ENCODE peak calls at places on chromosomes 7 and 10, in five cellular contexts. A is Panc1, J is lower lobe of right lung, V is H9, I is ovary. D is an unnamed sample.

GRCh38 chr10:103096130-103096529 is 96.9 kb downstream of the NT5C2 start:
- DNase-seq in A (no peak), J (no peak), V (no peak), I (no peak), D (no peak)

GRCh38 chr10:131722121-131722520 is 178.7 kb upstream of the PPP2R2D start:
- DNase-seq in A (no peak), J (no peak), V (no peak), I (no peak), D (no peak)

GRCh38 chr7:106518986-106519385 is 142.0 kb downstream of the CCDC71L start:
- DNase-seq in A (no peak), J (no peak), V (no peak), I (no peak), D (no peak)

GRCh38 chr7:105388373-105389089 is at the start of gene SRPK2:
- DNase-seq in A (no peak), J (peak), V (peak), I (peak), D (peak)

GRCh38 chr10:103592186-103593021 is 98.9 kb downstream of the NEURL1 start:
- DNase-seq in A (peak), J (no peak), V (peak), I (no peak), D (peak)

GRCh38 chr7:128904381-128905197 is 5.9 kb downstream of the KCP start:
- DNase-seq in A (peak), J (no peak), V (peak), I (no peak), D (peak)

GRCh38 chr10:26385443-26385842 is 52.7 kb upstream of the APBB1IP start:
- DNase-seq in A (no peak), J (no peak), V (no peak), I (no peak), D (no peak)

GRCh38 chr7:54187886-54188518 is 354.2 kb upstream of the VSTM2A start:
- DNase-seq in A (no peak), J (no peak), V (no peak), I (no peak), D (no peak)

GRCh38 chr10:93503075-93503474 is 6.7 kb downstream of the CEP55 start:
- DNase-seq in A (no peak), J (no peak), V (no peak), I (no peak), D (no peak)

GRCh38 chr10:78413294-78414055 is 379.8 kb downstream of the RPS24 start:
- DNase-seq in A (no peak), J (no peak), V (peak), I (no peak), D (no peak)

GRCh38 chr10:69640196-69640980 is 10.3 kb downstream of the FAM241B start:
- DNase-seq in A (no peak), J (no peak), V (no peak), I (no peak), D (no peak)

GRCh38 chr10:63670291-63670898 is 149.2 kb downstream of the REEP3 start:
- DNase-seq in A (no peak), J (no peak), V (peak), I (no peak), D (no peak)

GRCh38 chr10:122590158-122590557 is 29.6 kb downstream of the DMBT1 start:
- DNase-seq in A (no peak), J (no peak), V (no peak), I (no peak), D (no peak)

GRCh38 chr10:11824825-11825224 is 1.7 kb downstream of the PROSER2 start:
- DNase-seq in A (no peak), J (no peak), V (no peak), I (no peak), D (no peak)

DNA sequence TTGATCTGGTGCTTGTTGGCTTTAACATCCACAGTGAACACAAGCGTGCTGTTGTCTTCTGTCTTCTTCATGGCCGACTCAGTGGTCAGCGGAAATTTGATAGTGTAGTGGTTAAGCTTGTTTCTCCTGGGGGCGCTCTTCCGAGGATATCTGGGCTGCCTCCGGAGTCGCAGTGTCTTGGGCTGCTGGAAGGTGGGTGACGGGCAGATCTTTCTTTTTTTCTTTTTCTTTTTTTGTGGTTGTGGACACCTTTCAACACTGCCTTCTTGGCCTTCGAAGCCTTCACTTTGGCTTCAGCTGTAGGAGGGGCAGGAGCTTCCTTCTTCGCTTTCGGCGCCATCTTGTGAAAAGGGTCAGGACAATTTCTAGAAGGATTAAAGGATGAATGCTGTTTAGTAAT is 23.8 kb upstream of the RPA3 start:
- DNase-seq in A (no peak), J (no peak), V (peak), I (no peak), D (no peak)
- TF ChIP-seq CTCF in A (peak), J (no peak), V (peak), I (no peak), D (no peak)

GRCh38 chr7:96075510-96076349 is 246.2 kb downstream of the SLC25A13 start:
- DNase-seq in A (no peak), J (peak), V (peak), I (peak), D (peak)

GRCh38 chr7:96080021-96080420 is 241.9 kb downstream of the SLC25A13 start:
- DNase-seq in A (no peak), J (no peak), V (no peak), I (no peak), D (no peak)

GRCh38 chr7:96076350-96076707 is 245.6 kb downstream of the SLC25A13 start:
- DNase-seq in A (no peak), J (no peak), V (no peak), I (no peak), D (no peak)
- TF ChIP-seq CTCF in A (no peak), J (no peak), V (no peak), I (no peak), D (no peak)

GRCh38 chr10:8043569-8044306 is 10.8 kb upstream of the GATA3 start:
- DNase-seq in A (no peak), J (no peak), V (peak), I (no peak), D (peak)
- TF ChIP-seq CTCF in A (no peak), J (no peak), V (peak), I (no peak), D (peak)

GRCh38 chr10:12896251-12896650 is 105.3 kb downstream of the CCDC3 start:
- DNase-seq in A (no peak), J (no peak), V (no peak), I (no peak), D (no peak)
- TF ChIP-seq CTCF in A (no peak), J (no peak), V (no peak), I (no peak), D (no peak)

DNA sequence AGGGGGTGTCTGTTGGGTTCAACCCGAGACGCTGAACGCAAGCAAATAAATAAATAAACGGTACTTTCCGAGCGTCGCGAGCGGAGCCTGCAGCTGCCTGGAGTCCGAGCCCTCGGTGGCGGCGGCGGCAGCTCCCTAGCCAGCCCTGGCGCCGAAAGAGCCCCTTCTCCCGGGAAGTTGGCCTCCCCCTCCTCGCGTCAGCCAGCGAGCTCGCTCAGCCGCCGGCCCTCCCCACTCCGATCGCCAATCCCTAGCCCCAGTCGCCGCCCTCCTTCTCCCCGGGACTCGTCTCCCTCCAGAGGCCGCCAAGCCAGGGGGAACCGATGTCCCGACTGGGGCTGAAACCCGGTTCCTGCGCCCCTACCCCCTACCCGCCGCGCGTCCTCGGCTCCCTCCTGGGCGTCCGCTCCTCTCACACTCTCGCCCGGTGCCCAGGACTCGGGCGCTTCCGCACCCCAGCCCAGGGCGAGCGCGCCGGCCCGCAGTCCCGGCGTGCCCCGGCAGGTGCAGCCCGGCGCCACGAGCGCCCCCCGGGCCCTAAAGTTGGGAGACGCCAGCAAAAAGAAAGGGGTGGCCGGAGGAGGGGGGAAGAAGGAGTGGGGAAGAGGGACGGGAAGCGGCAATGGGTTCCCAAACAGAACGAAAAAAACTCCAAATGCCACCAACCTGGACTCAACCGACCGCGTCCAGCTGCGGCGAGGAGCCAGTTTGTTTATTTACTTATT is at the start of gene GFRA1:
- DNase-seq in A (no peak), J (no peak), V (peak), I (peak), D (no peak)
- TF ChIP-seq CTCF in A (no peak), J (no peak), V (peak), I (peak), D (no peak)

GRCh38 chr7:11748884-11749283 is 83.1 kb downstream of the THSD7A start:
- DNase-seq in A (no peak), J (no peak), V (no peak), I (no peak), D (peak)
- TF ChIP-seq CTCF in A (peak), J (no peak), V (peak), I (no peak), D (no peak)

D was measured in activated CD8-positive, alpha-beta T cell treated with anti-CD3 and anti-CD28 coated beads for 36 hours.